ENCODE peak calls at places on chromosomes 1 and 21, in ten cellular contexts. N is NCI-H524; B is activated CD8-positive, alpha-beta memory T cell treated with anti-CD3 and anti-CD28 coated beads for 1 hour; F is GM12891; D is cardiac fibroblast; R is posterior cingulate gyrus; Q is CD8-positive, alpha-beta T cell; Z is stimulated activated CD4-positive, alpha-beta T cell treated with anti-CD3 and anti-CD28 coated beads, Interleukin-4, amount 100 ng/mL, for 24 hours; V is hypothalamus; S is fibroblast of the conjunctiva. X is an unnamed sample.

GRCh38 chr1:70142120-70142519 is 63.3 kb downstream of the LRRC40 start:
- DNase-seq in S (peak), V (no peak), Z (no peak), R (no peak), Q (no peak), F (no peak), D (peak), N (no peak), B (no peak), X (no peak)

GRCh38 chr1:69994261-69994660 is 211.1 kb downstream of the LRRC40 start:
- DNase-seq in F (no peak), S (no peak), R (no peak), Q (no peak), Z (no peak), V (no peak), B (no peak), D (peak), N (no peak), X (no peak)

GRCh38 chr1:93960641-93961147 is 51.5 kb upstream of the GCLM start:
- DNase-seq in R (no peak), F (no peak), S (no peak), D (no peak), Z (no peak), N (peak), B (no peak), V (no peak), Q (no peak), X (no peak)

GRCh38 chr1:227887697-227888403 is 59.9 kb downstream of the WNT9A start:
- DNase-seq in F (peak), D (no peak), Q (no peak), V (no peak), R (peak), B (no peak), S (no peak), Z (no peak), N (no peak), X (peak)

GRCh38 chr1:218294531-218294930 is 9.4 kb downstream of the RRP15 start:
- DNase-seq in S (no peak), F (no peak), Q (no peak), R (no peak), D (peak), N (no peak), V (no peak), B (no peak), Z (no peak), X (no peak)

GRCh38 chr1:162230096-162230495 is 146.6 kb downstream of the SPATA46 start:
- DNase-seq in R (no peak), B (no peak), N (peak), Q (no peak), S (no peak), D (peak), Z (no peak), F (no peak), V (no peak), X (peak)

GRCh38 chr1:205589618-205590456 is 42.0 kb downstream of the ELK4 start:
- DNase-seq in B (no peak), Z (no peak), V (no peak), F (no peak), R (no peak), N (no peak), Q (no peak), S (no peak), D (no peak), X (no peak)

GRCh38 chr21:41847066-41847804 is 31.9 kb downstream of the PRDM15 start:
- DNase-seq in B (no peak), Q (no peak), V (no peak), D (no peak), R (no peak), N (no peak), F (no peak), Z (no peak), S (no peak), X (peak)

GRCh38 chr1:36696261-36696940 is 213.7 kb upstream of the CSF3R start:
- DNase-seq in Q (no peak), D (no peak), S (no peak), N (peak), V (no peak), B (no peak), Z (no peak), F (no peak), R (no peak), X (no peak)